ENCODE peak calls at places on chromosomes 12 and 14, in ten cellular contexts. One of them, this sample, is unnamed.

GRCh38 chr14:77498120-77498979 is at the start of gene ISM2:
- DNase-seq in B cell: peak; percentile 83
- DNase-seq in GM20000: peak; percentile 89
- DNase-seq in GM12865: peak; percentile 60
- DNase-seq in A549: peak; percentile 43
- DNase-seq in fibroblast of pulmonary artery: peak; percentile 41
- DNase-seq in HFFc6: no peak
- DNase-seq in bronchial epithelial cell: no peak
- DNase-seq in stomach: peak; percentile 42
- DNase-seq in breast epithelium: no peak
- DNase-seq in this sample: no peak

GRCh38 chr12:30110505-30110904 is 326.8 kb upstream of the TMTC1 start:
- DNase-seq in HFFc6: no peak
- DNase-seq in GM20000: no peak
- DNase-seq in breast epithelium: no peak
- DNase-seq in A549: no peak
- DNase-seq in bronchial epithelial cell: no peak
- DNase-seq in stomach: no peak
- DNase-seq in fibroblast of pulmonary artery: no peak
- DNase-seq in GM12865: no peak
- DNase-seq in B cell: no peak
- DNase-seq in this sample: no peak

GRCh38 chr12:55068416-55069010 is 48.7 kb downstream of the NEUROD4 start:
- DNase-seq in GM20000: peak; percentile 61
- DNase-seq in bronchial epithelial cell: peak; percentile 52
- DNase-seq in GM12865: peak; percentile 56
- DNase-seq in stomach: no peak
- DNase-seq in B cell: peak; percentile 27
- DNase-seq in breast epithelium: no peak
- DNase-seq in A549: peak; percentile 62
- DNase-seq in fibroblast of pulmonary artery: peak; percentile 71
- DNase-seq in HFFc6: peak; percentile 68
- DNase-seq in this sample: no peak

GRCh38 chr12:47082963-47083621 is 3.3 kb upstream of the AMIGO2 start:
- DNase-seq in fibroblast of pulmonary artery: peak; percentile 86
- DNase-seq in A549: no peak
- DNase-seq in breast epithelium: no peak
- DNase-seq in GM12865: no peak
- DNase-seq in HFFc6: peak; percentile 95
- DNase-seq in bronchial epithelial cell: peak; percentile 94
- DNase-seq in B cell: no peak
- DNase-seq in GM20000: no peak
- DNase-seq in stomach: no peak
- DNase-seq in this sample: no peak

GRCh38 chr12:41140117-41140516 is 48.0 kb upstream of the PDZRN4 start:
- DNase-seq in bronchial epithelial cell: no peak
- DNase-seq in GM20000: no peak
- DNase-seq in fibroblast of pulmonary artery: no peak
- DNase-seq in GM12865: no peak
- DNase-seq in A549: no peak
- DNase-seq in breast epithelium: no peak
- DNase-seq in stomach: no peak
- DNase-seq in B cell: no peak
- DNase-seq in HFFc6: no peak
- DNase-seq in this sample: no peak

GRCh38 chr14:76138758-76139723 is 12.7 kb upstream of the GPATCH2L start:
- DNase-seq in breast epithelium: no peak
- DNase-seq in fibroblast of pulmonary artery: no peak
- DNase-seq in bronchial epithelial cell: no peak
- DNase-seq in A549: no peak
- DNase-seq in stomach: no peak
- DNase-seq in B cell: no peak
- DNase-seq in GM20000: no peak
- DNase-seq in GM12865: no peak
- DNase-seq in HFFc6: no peak
- DNase-seq in this sample: no peak

GRCh38 chr12:87678453-87678852 is 350.7 kb downstream of the C12orf50 start:
- DNase-seq in A549: no peak
- DNase-seq in GM20000: no peak
- DNase-seq in bronchial epithelial cell: peak; percentile 85
- DNase-seq in HFFc6: no peak
- DNase-seq in breast epithelium: no peak
- DNase-seq in GM12865: no peak
- DNase-seq in stomach: no peak
- DNase-seq in B cell: no peak
- DNase-seq in fibroblast of pulmonary artery: peak; percentile 78
- DNase-seq in this sample: no peak

GRCh38 chr14:20622816-20623291 is 18.6 kb downstream of the OR6S1 start:
- DNase-seq in fibroblast of pulmonary artery: no peak
- DNase-seq in GM20000: no peak
- DNase-seq in HFFc6: no peak
- DNase-seq in stomach: no peak
- DNase-seq in bronchial epithelial cell: no peak
- DNase-seq in A549: no peak
- DNase-seq in breast epithelium: no peak
- DNase-seq in B cell: no peak
- DNase-seq in GM12865: no peak
- DNase-seq in this sample: peak; percentile 62

GRCh38 chr14:50619569-50620141 is 48.5 kb downstream of the SAV1 start:
- DNase-seq in breast epithelium: no peak
- DNase-seq in B cell: peak; percentile 19
- DNase-seq in A549: peak; percentile 34
- DNase-seq in GM20000: peak; percentile 48
- DNase-seq in bronchial epithelial cell: peak; percentile 59
- DNase-seq in HFFc6: peak; percentile 57
- DNase-seq in GM12865: peak; percentile 66
- DNase-seq in fibroblast of pulmonary artery: peak; percentile 70
- DNase-seq in stomach: no peak
- DNase-seq in this sample: no peak

GRCh38 chr12:5081016-5081415 is 37.3 kb downstream of the KCNA5 start:
- DNase-seq in breast epithelium: no peak
- DNase-seq in GM20000: no peak
- DNase-seq in B cell: no peak
- DNase-seq in stomach: no peak
- DNase-seq in bronchial epithelial cell: no peak
- DNase-seq in GM12865: no peak
- DNase-seq in HFFc6: no peak
- DNase-seq in A549: no peak
- DNase-seq in fibroblast of pulmonary artery: no peak
- DNase-seq in this sample: no peak

GRCh38 chr12:28750946-28751714 is 397.9 kb upstream of the FAR2 start:
- DNase-seq in breast epithelium: no peak
- DNase-seq in bronchial epithelial cell: no peak
- DNase-seq in B cell: no peak
- DNase-seq in HFFc6: no peak
- DNase-seq in GM12865: no peak
- DNase-seq in fibroblast of pulmonary artery: no peak
- DNase-seq in A549: no peak
- DNase-seq in stomach: no peak
- DNase-seq in GM20000: no peak
- DNase-seq in this sample: no peak

DNA sequence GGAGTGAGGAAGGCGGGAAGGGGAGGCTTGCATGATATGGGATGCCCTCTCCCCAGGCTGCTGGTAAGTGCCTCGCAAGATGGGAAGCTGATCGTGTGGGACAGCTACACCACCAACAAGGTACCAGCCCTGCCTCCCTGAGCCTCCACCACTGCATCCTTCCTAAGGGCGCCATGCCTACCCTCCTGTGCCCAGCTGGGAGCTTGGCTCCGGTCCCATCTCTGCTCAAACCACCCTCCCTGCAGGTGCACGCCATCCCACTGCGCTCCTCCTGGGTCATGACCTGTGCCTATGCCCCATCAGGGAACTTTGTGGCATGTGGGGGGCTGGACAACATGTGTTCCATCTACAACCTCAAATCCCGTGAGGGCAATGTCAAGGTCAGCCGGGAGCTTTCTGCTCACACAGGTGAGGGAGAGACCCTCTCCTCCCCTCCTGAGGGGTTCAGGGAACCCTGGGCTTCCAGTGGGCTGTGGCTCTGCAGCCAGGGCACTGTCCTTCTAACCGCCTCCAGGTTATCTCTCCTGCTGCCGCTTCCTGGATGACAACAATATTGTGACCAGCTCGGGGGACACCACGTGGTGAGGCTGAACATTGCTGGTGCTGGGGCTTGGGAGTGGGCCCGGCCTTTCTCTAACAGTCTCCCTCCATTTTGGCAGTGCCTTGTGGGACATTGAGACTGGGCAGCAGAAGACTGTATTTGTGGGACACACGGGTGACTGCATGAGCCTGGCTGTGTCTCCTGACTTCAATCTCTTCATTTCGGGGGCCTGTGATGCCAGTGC is 2.6 kb downstream of the GNB3 start:
- DNase-seq in A549: no peak
- DNase-seq in stomach: no peak
- DNase-seq in GM20000: no peak
- DNase-seq in GM12865: no peak
- DNase-seq in breast epithelium: no peak
- DNase-seq in fibroblast of pulmonary artery: no peak
- DNase-seq in B cell: no peak
- DNase-seq in HFFc6: no peak
- DNase-seq in bronchial epithelial cell: no peak
- DNase-seq in this sample: no peak
- TF ChIP-seq CTCF in A549: no peak
- TF ChIP-seq CTCF in stomach: no peak
- TF ChIP-seq CTCF in GM20000: no peak
- TF ChIP-seq CTCF in GM12865: no peak
- TF ChIP-seq CTCF in breast epithelium: no peak
- TF ChIP-seq CTCF in fibroblast of pulmonary artery: no peak
- TF ChIP-seq CTCF in B cell: no peak
- TF ChIP-seq CTCF in HFFc6: no peak
- TF ChIP-seq CTCF in bronchial epithelial cell: no peak
- TF ChIP-seq CTCF in this sample: no peak

GRCh38 chr12:92719674-92720073 is 16.9 kb downstream of the PLEKHG7 start:
- DNase-seq in HFFc6: peak; percentile 23
- DNase-seq in stomach: no peak
- DNase-seq in fibroblast of pulmonary artery: no peak
- DNase-seq in bronchial epithelial cell: no peak
- DNase-seq in B cell: no peak
- DNase-seq in breast epithelium: no peak
- DNase-seq in A549: no peak
- DNase-seq in GM20000: no peak
- DNase-seq in GM12865: no peak
- DNase-seq in this sample: no peak

GRCh38 chr12:92718483-92718985 is 15.7 kb downstream of the PLEKHG7 start:
- DNase-seq in A549: no peak
- DNase-seq in B cell: no peak
- DNase-seq in GM12865: no peak
- DNase-seq in bronchial epithelial cell: no peak
- DNase-seq in stomach: no peak
- DNase-seq in GM20000: no peak
- DNase-seq in fibroblast of pulmonary artery: peak; percentile 37
- DNase-seq in HFFc6: no peak
- DNase-seq in breast epithelium: no peak
- DNase-seq in this sample: no peak

GRCh38 chr12:92715625-92716024 is 12.8 kb downstream of the PLEKHG7 start:
- DNase-seq in fibroblast of pulmonary artery: no peak
- DNase-seq in stomach: no peak
- DNase-seq in GM20000: no peak
- DNase-seq in breast epithelium: no peak
- DNase-seq in A549: no peak
- DNase-seq in bronchial epithelial cell: no peak
- DNase-seq in B cell: no peak
- DNase-seq in HFFc6: no peak
- DNase-seq in GM12865: no peak
- DNase-seq in this sample: no peak

GRCh38 chr12:92721130-92721529 is 18.3 kb downstream of the PLEKHG7 start:
- DNase-seq in A549: no peak
- DNase-seq in bronchial epithelial cell: no peak
- DNase-seq in GM20000: no peak
- DNase-seq in breast epithelium: no peak
- DNase-seq in HFFc6: no peak
- DNase-seq in stomach: no peak
- DNase-seq in fibroblast of pulmonary artery: no peak
- DNase-seq in GM12865: no peak
- DNase-seq in B cell: no peak
- DNase-seq in this sample: no peak

GRCh38 chr12:92717202-92717601 is 14.4 kb downstream of the PLEKHG7 start:
- DNase-seq in HFFc6: peak; percentile 24
- DNase-seq in breast epithelium: no peak
- DNase-seq in GM12865: no peak
- DNase-seq in GM20000: no peak
- DNase-seq in A549: no peak
- DNase-seq in fibroblast of pulmonary artery: peak; percentile 79
- DNase-seq in bronchial epithelial cell: peak; percentile 20
- DNase-seq in stomach: no peak
- DNase-seq in B cell: no peak
- DNase-seq in this sample: no peak
- TF ChIP-seq CTCF in HFFc6: peak; percentile 78
- TF ChIP-seq CTCF in breast epithelium: no peak
- TF ChIP-seq CTCF in GM12865: no peak
- TF ChIP-seq CTCF in GM20000: no peak
- TF ChIP-seq CTCF in A549: peak; percentile 14
- TF ChIP-seq CTCF in fibroblast of pulmonary artery: peak; percentile 58
- TF ChIP-seq CTCF in bronchial epithelial cell: peak; percentile 14
- TF ChIP-seq CTCF in stomach: no peak
- TF ChIP-seq CTCF in B cell: no peak
- TF ChIP-seq CTCF in this sample: peak; percentile 53

DNA sequence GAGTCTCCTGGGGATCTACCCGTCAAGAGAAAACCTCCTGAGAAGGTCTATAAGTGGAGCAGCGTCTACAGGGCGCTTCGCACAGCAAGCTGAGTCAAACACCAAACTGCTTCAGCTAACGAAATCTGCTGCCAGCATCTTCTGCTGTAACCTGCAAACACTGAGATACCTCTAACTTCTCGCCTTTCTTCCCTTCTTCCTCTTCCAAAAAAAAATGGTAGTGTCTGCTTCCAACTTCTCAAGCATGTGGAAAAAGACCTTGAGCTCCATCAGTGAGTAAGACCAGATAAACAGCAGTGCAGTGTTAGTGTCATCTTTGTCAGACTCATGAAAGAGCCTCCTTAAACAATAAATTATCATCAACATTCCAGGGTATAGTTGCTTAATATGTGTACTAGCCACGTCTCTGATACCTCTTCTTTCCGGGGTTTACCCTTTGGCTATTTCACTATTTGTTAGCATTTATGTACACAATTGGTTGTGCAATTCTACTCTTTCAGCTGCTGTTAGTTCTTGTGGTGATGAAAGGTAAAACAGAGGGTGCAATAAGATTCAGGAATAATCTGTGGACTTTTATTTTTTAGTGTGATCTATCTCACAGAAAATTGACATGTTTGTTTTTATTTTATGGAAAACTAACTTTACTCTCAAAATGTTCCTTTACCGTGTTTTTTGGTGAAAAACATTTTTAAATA is 81.6 kb downstream of the LLPH start:
- DNase-seq in HFFc6: no peak
- DNase-seq in A549: no peak
- DNase-seq in breast epithelium: no peak
- DNase-seq in bronchial epithelial cell: peak; percentile 88
- DNase-seq in fibroblast of pulmonary artery: peak; percentile 71
- DNase-seq in GM20000: no peak
- DNase-seq in B cell: no peak
- DNase-seq in stomach: no peak
- DNase-seq in GM12865: no peak
- DNase-seq in this sample: no peak
- TF ChIP-seq CTCF in HFFc6: no peak
- TF ChIP-seq CTCF in A549: no peak
- TF ChIP-seq CTCF in breast epithelium: no peak
- TF ChIP-seq CTCF in bronchial epithelial cell: no peak
- TF ChIP-seq CTCF in fibroblast of pulmonary artery: no peak
- TF ChIP-seq CTCF in GM20000: no peak
- TF ChIP-seq CTCF in B cell: no peak
- TF ChIP-seq CTCF in stomach: no peak
- TF ChIP-seq CTCF in GM12865: no peak
- TF ChIP-seq CTCF in this sample: no peak

GRCh38 chr14:61321385-61322010 is at the start of gene PRKCH:
- DNase-seq in stomach: peak; percentile 76
- DNase-seq in GM20000: peak; percentile 89
- DNase-seq in HFFc6: no peak
- DNase-seq in GM12865: peak; percentile 88
- DNase-seq in B cell: peak; percentile 78
- DNase-seq in bronchial epithelial cell: peak; percentile 75
- DNase-seq in fibroblast of pulmonary artery: peak; percentile 75
- DNase-seq in A549: peak; percentile 65
- DNase-seq in breast epithelium: peak; percentile 89
- DNase-seq in this sample: peak; percentile 79
- TF ChIP-seq CTCF in stomach: no peak
- TF ChIP-seq CTCF in GM20000: no peak
- TF ChIP-seq CTCF in HFFc6: no peak
- TF ChIP-seq CTCF in GM12865: no peak
- TF ChIP-seq CTCF in B cell: no peak
- TF ChIP-seq CTCF in bronchial epithelial cell: peak; percentile 35
- TF ChIP-seq CTCF in fibroblast of pulmonary artery: no peak
- TF ChIP-seq CTCF in A549: peak; percentile 36
- TF ChIP-seq CTCF in breast epithelium: no peak
- TF ChIP-seq CTCF in this sample: peak; percentile 24

This sample was measured in type B pancreatic cell.